ENCODE peak calls at places on chromosomes 4 and X, in ten cellular contexts. One of them, this sample, is unnamed.

GRCh38 chr4:119841361-119841760 is 212.8 kb upstream of the PDE5A start:
- DNase-seq in choroid plexus epithelial cell: no peak
- DNase-seq in fibroblast of mammary gland: no peak
- DNase-seq in brain microvascular endothelial cell: peak
- DNase-seq in epithelial cell of esophagus: peak
- DNase-seq in tibial artery: no peak
- DNase-seq in WTC11: no peak
- DNase-seq in adrenal gland: no peak
- DNase-seq in A549: no peak
- DNase-seq in pancreas: no peak
- DNase-seq in this sample: no peak

GRCh38 chr4:113979157-113979972 is at the start of gene ARSJ:
- DNase-seq in fibroblast of mammary gland: peak
- DNase-seq in epithelial cell of esophagus: peak
- DNase-seq in tibial artery: peak
- DNase-seq in A549: peak
- DNase-seq in choroid plexus epithelial cell: peak
- DNase-seq in WTC11: peak
- DNase-seq in brain microvascular endothelial cell: peak
- DNase-seq in pancreas: peak
- DNase-seq in adrenal gland: peak
- DNase-seq in this sample: peak

GRCh38 chr4:65416875-65417274 is 253.4 kb downstream of the EPHA5 start:
- DNase-seq in epithelial cell of esophagus: no peak
- DNase-seq in WTC11: no peak
- DNase-seq in adrenal gland: no peak
- DNase-seq in brain microvascular endothelial cell: no peak
- DNase-seq in pancreas: peak
- DNase-seq in fibroblast of mammary gland: no peak
- DNase-seq in A549: no peak
- DNase-seq in choroid plexus epithelial cell: peak
- DNase-seq in tibial artery: no peak
- DNase-seq in this sample: no peak

GRCh38 chr4:169144061-169144600 is 126.6 kb downstream of the SH3RF1 start:
- DNase-seq in pancreas: no peak
- DNase-seq in brain microvascular endothelial cell: no peak
- DNase-seq in epithelial cell of esophagus: no peak
- DNase-seq in WTC11: no peak
- DNase-seq in choroid plexus epithelial cell: no peak
- DNase-seq in tibial artery: no peak
- DNase-seq in fibroblast of mammary gland: no peak
- DNase-seq in adrenal gland: no peak
- DNase-seq in A549: no peak
- DNase-seq in this sample: no peak

GRCh38 chr4:422587-422986 is 76.4 kb downstream of the ZNF721 start:
- DNase-seq in pancreas: no peak
- DNase-seq in fibroblast of mammary gland: no peak
- DNase-seq in WTC11: no peak
- DNase-seq in tibial artery: no peak
- DNase-seq in choroid plexus epithelial cell: no peak
- DNase-seq in A549: no peak
- DNase-seq in adrenal gland: no peak
- DNase-seq in brain microvascular endothelial cell: no peak
- DNase-seq in epithelial cell of esophagus: no peak
- DNase-seq in this sample: no peak

GRCh38 chr4:156642161-156642560 is 329.4 kb downstream of the PDGFC start:
- DNase-seq in fibroblast of mammary gland: peak
- DNase-seq in A549: no peak
- DNase-seq in epithelial cell of esophagus: no peak
- DNase-seq in choroid plexus epithelial cell: no peak
- DNase-seq in pancreas: no peak
- DNase-seq in adrenal gland: no peak
- DNase-seq in brain microvascular endothelial cell: peak
- DNase-seq in tibial artery: no peak
- DNase-seq in WTC11: no peak
- DNase-seq in this sample: no peak

GRCh38 chr4:127686656-127687055 is 43.5 kb upstream of the SLC25A31 start:
- DNase-seq in tibial artery: no peak
- DNase-seq in brain microvascular endothelial cell: peak
- DNase-seq in A549: no peak
- DNase-seq in adrenal gland: no peak
- DNase-seq in fibroblast of mammary gland: peak
- DNase-seq in epithelial cell of esophagus: peak
- DNase-seq in pancreas: no peak
- DNase-seq in choroid plexus epithelial cell: peak
- DNase-seq in WTC11: no peak
- DNase-seq in this sample: no peak

GRCh38 chr4:19496752-19497151 is 755.0 kb upstream of the SLIT2 start:
- DNase-seq in A549: no peak
- DNase-seq in WTC11: no peak
- DNase-seq in pancreas: no peak
- DNase-seq in tibial artery: no peak
- DNase-seq in choroid plexus epithelial cell: peak
- DNase-seq in epithelial cell of esophagus: no peak
- DNase-seq in brain microvascular endothelial cell: peak
- DNase-seq in adrenal gland: no peak
- DNase-seq in fibroblast of mammary gland: no peak
- DNase-seq in this sample: no peak

GRCh38 chrX:25166145-25166544 is 150.4 kb upstream of the ARX start:
- DNase-seq in tibial artery: no peak
- DNase-seq in pancreas: no peak
- DNase-seq in A549: no peak
- DNase-seq in WTC11: no peak
- DNase-seq in fibroblast of mammary gland: no peak
- DNase-seq in choroid plexus epithelial cell: no peak
- DNase-seq in brain microvascular endothelial cell: no peak
- DNase-seq in adrenal gland: no peak
- DNase-seq in epithelial cell of esophagus: no peak
- DNase-seq in this sample: no peak

GRCh38 chrX:143768976-143769375 is 48.4 kb upstream of the SPANXN2 start:
- DNase-seq in choroid plexus epithelial cell: no peak
- DNase-seq in A549: no peak
- DNase-seq in adrenal gland: no peak
- DNase-seq in pancreas: no peak
- DNase-seq in epithelial cell of esophagus: peak
- DNase-seq in fibroblast of mammary gland: peak
- DNase-seq in tibial artery: no peak
- DNase-seq in brain microvascular endothelial cell: no peak
- DNase-seq in WTC11: no peak
- DNase-seq in this sample: no peak

GRCh38 chr4:40550900-40551546 is 78.6 kb downstream of the RBM47 start:
- DNase-seq in brain microvascular endothelial cell: peak
- DNase-seq in epithelial cell of esophagus: peak
- DNase-seq in fibroblast of mammary gland: peak
- DNase-seq in pancreas: no peak
- DNase-seq in adrenal gland: no peak
- DNase-seq in A549: peak
- DNase-seq in tibial artery: no peak
- DNase-seq in WTC11: no peak
- DNase-seq in choroid plexus epithelial cell: peak
- DNase-seq in this sample: no peak

GRCh38 chrX:130108647-130109428 is 1.5 kb downstream of the ELF4 start:
- DNase-seq in fibroblast of mammary gland: no peak
- DNase-seq in adrenal gland: no peak
- DNase-seq in tibial artery: peak
- DNase-seq in brain microvascular endothelial cell: no peak
- DNase-seq in pancreas: no peak
- DNase-seq in choroid plexus epithelial cell: no peak
- DNase-seq in epithelial cell of esophagus: peak
- DNase-seq in A549: peak
- DNase-seq in WTC11: peak
- DNase-seq in this sample: peak

GRCh38 chrX:152904151-152905080 is 6.5 kb downstream of the ZNF185 start:
- DNase-seq in WTC11: peak
- DNase-seq in fibroblast of mammary gland: peak
- DNase-seq in pancreas: peak
- DNase-seq in choroid plexus epithelial cell: peak
- DNase-seq in A549: peak
- DNase-seq in adrenal gland: peak
- DNase-seq in epithelial cell of esophagus: peak
- DNase-seq in tibial artery: peak
- DNase-seq in brain microvascular endothelial cell: peak
- DNase-seq in this sample: peak
- TF ChIP-seq CTCF in WTC11: peak
- TF ChIP-seq CTCF in fibroblast of mammary gland: peak
- TF ChIP-seq CTCF in pancreas: peak
- TF ChIP-seq CTCF in choroid plexus epithelial cell: peak
- TF ChIP-seq CTCF in A549: peak
- TF ChIP-seq CTCF in adrenal gland: peak
- TF ChIP-seq CTCF in epithelial cell of esophagus: peak
- TF ChIP-seq CTCF in tibial artery: peak
- TF ChIP-seq CTCF in brain microvascular endothelial cell: peak
- TF ChIP-seq CTCF in this sample: peak

GRCh38 chr4:122577808-122578781 is 42.8 kb downstream of the IL21 start:
- DNase-seq in brain microvascular endothelial cell: peak
- DNase-seq in WTC11: peak
- DNase-seq in adrenal gland: peak
- DNase-seq in choroid plexus epithelial cell: peak
- DNase-seq in epithelial cell of esophagus: peak
- DNase-seq in fibroblast of mammary gland: peak
- DNase-seq in A549: peak
- DNase-seq in tibial artery: no peak
- DNase-seq in pancreas: no peak
- DNase-seq in this sample: no peak

GRCh38 chr4:122577189-122577553 is 43.7 kb downstream of the IL21 start:
- DNase-seq in pancreas: no peak
- DNase-seq in WTC11: no peak
- DNase-seq in fibroblast of mammary gland: no peak
- DNase-seq in epithelial cell of esophagus: no peak
- DNase-seq in adrenal gland: no peak
- DNase-seq in choroid plexus epithelial cell: no peak
- DNase-seq in A549: no peak
- DNase-seq in tibial artery: no peak
- DNase-seq in brain microvascular endothelial cell: no peak
- DNase-seq in this sample: no peak

GRCh38 chr4:122576261-122577188 is 44.3 kb downstream of the IL21 start:
- DNase-seq in WTC11: no peak
- DNase-seq in brain microvascular endothelial cell: peak
- DNase-seq in adrenal gland: no peak
- DNase-seq in choroid plexus epithelial cell: peak
- DNase-seq in fibroblast of mammary gland: peak
- DNase-seq in pancreas: no peak
- DNase-seq in epithelial cell of esophagus: peak
- DNase-seq in tibial artery: no peak
- DNase-seq in A549: peak
- DNase-seq in this sample: no peak
- TF ChIP-seq CTCF in WTC11: peak
- TF ChIP-seq CTCF in brain microvascular endothelial cell: peak
- TF ChIP-seq CTCF in adrenal gland: no peak
- TF ChIP-seq CTCF in choroid plexus epithelial cell: peak
- TF ChIP-seq CTCF in fibroblast of mammary gland: peak
- TF ChIP-seq CTCF in pancreas: peak
- TF ChIP-seq CTCF in epithelial cell of esophagus: peak
- TF ChIP-seq CTCF in tibial artery: peak
- TF ChIP-seq CTCF in A549: peak
- TF ChIP-seq CTCF in this sample: peak

DNA sequence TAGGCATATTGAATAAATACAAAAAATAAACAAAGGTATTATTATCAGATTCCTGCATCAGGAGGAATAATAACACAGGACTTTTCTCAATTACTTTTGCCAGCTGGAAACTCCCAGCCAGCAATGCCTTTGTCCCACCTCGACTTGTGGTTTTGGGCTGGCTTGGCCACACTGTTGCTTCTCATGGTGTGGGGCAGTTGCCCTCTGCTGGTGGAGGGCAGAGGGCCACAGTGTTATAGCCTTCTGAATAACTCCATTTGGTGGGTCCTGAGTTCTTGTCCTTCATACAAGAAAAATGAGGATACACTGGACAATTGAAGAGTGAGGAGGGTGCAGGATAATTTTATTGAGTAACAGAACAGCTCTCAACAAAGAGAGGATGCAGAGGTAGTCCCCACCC is 1206.0 kb upstream of the ADGRL3 start:
- DNase-seq in brain microvascular endothelial cell: no peak
- DNase-seq in epithelial cell of esophagus: no peak
- DNase-seq in tibial artery: no peak
- DNase-seq in adrenal gland: no peak
- DNase-seq in fibroblast of mammary gland: no peak
- DNase-seq in pancreas: no peak
- DNase-seq in WTC11: peak
- DNase-seq in choroid plexus epithelial cell: no peak
- DNase-seq in A549: no peak
- DNase-seq in this sample: no peak
- TF ChIP-seq CTCF in brain microvascular endothelial cell: peak
- TF ChIP-seq CTCF in epithelial cell of esophagus: no peak
- TF ChIP-seq CTCF in tibial artery: no peak
- TF ChIP-seq CTCF in adrenal gland: no peak
- TF ChIP-seq CTCF in fibroblast of mammary gland: no peak
- TF ChIP-seq CTCF in pancreas: no peak
- TF ChIP-seq CTCF in WTC11: peak
- TF ChIP-seq CTCF in choroid plexus epithelial cell: no peak
- TF ChIP-seq CTCF in A549: no peak
- TF ChIP-seq CTCF in this sample: no peak

GRCh38 chr4:10139518-10139917 is 22.9 kb upstream of the WDR1 start:
- DNase-seq in adrenal gland: no peak
- DNase-seq in tibial artery: no peak
- DNase-seq in A549: no peak
- DNase-seq in pancreas: no peak
- DNase-seq in brain microvascular endothelial cell: no peak
- DNase-seq in epithelial cell of esophagus: no peak
- DNase-seq in fibroblast of mammary gland: no peak
- DNase-seq in WTC11: no peak
- DNase-seq in choroid plexus epithelial cell: no peak
- DNase-seq in this sample: no peak

GRCh38 chr4:10144971-10145370 is 28.4 kb upstream of the WDR1 start:
- DNase-seq in choroid plexus epithelial cell: no peak
- DNase-seq in WTC11: no peak
- DNase-seq in brain microvascular endothelial cell: no peak
- DNase-seq in A549: no peak
- DNase-seq in fibroblast of mammary gland: no peak
- DNase-seq in adrenal gland: no peak
- DNase-seq in epithelial cell of esophagus: peak
- DNase-seq in pancreas: no peak
- DNase-seq in tibial artery: no peak
- DNase-seq in this sample: no peak

GRCh38 chr4:10143171-10143570 is 26.6 kb upstream of the WDR1 start:
- DNase-seq in epithelial cell of esophagus: no peak
- DNase-seq in fibroblast of mammary gland: no peak
- DNase-seq in pancreas: no peak
- DNase-seq in tibial artery: no peak
- DNase-seq in A549: no peak
- DNase-seq in adrenal gland: no peak
- DNase-seq in WTC11: no peak
- DNase-seq in brain microvascular endothelial cell: no peak
- DNase-seq in choroid plexus epithelial cell: no peak
- DNase-seq in this sample: no peak

GRCh38 chr4:10140866-10141759 is 24.5 kb upstream of the WDR1 start:
- DNase-seq in brain microvascular endothelial cell: no peak
- DNase-seq in WTC11: peak
- DNase-seq in choroid plexus epithelial cell: no peak
- DNase-seq in adrenal gland: no peak
- DNase-seq in A549: no peak
- DNase-seq in tibial artery: no peak
- DNase-seq in fibroblast of mammary gland: no peak
- DNase-seq in epithelial cell of esophagus: no peak
- DNase-seq in pancreas: no peak
- DNase-seq in this sample: no peak

DNA sequence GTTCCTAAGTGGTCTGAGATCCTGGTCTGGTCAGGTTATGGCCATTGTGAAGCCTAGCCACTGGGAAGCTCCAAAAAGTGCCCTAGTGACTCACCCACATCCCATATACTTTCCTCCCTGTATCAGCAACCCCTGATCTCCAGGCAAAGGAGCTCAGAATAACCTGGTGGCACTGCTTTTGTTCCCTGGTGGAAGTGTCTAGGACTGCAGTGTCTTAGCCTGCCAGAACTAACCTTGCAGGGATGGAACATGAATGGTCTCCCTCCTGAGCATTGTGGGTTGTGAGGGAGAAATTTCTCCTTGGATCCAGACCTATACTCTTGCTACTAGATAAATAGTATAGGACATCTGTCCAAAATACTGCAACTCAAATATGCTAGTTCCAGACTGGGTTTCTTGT is 27.9 kb upstream of the WDR1 start:
- DNase-seq in adrenal gland: no peak
- DNase-seq in pancreas: no peak
- DNase-seq in epithelial cell of esophagus: no peak
- DNase-seq in A549: no peak
- DNase-seq in choroid plexus epithelial cell: no peak
- DNase-seq in WTC11: no peak
- DNase-seq in fibroblast of mammary gland: no peak
- DNase-seq in brain microvascular endothelial cell: no peak
- DNase-seq in tibial artery: no peak
- DNase-seq in this sample: no peak
- TF ChIP-seq CTCF in adrenal gland: no peak
- TF ChIP-seq CTCF in pancreas: no peak
- TF ChIP-seq CTCF in epithelial cell of esophagus: no peak
- TF ChIP-seq CTCF in A549: no peak
- TF ChIP-seq CTCF in choroid plexus epithelial cell: no peak
- TF ChIP-seq CTCF in WTC11: no peak
- TF ChIP-seq CTCF in fibroblast of mammary gland: no peak
- TF ChIP-seq CTCF in brain microvascular endothelial cell: no peak
- TF ChIP-seq CTCF in tibial artery: no peak
- TF ChIP-seq CTCF in this sample: no peak

This sample was measured in psoas muscle.